ENCODE peak calls at places on chromosomes 11 and 22, in seven cellular contexts. One of them, this sample, is unnamed.

GRCh38 chr11:62860835-62861563 is 19.7 kb upstream of the SLC3A2 start:
- DNase-seq in HepG2: no peak
- DNase-seq in H1: no peak
- DNase-seq in SK-N-SH: no peak
- DNase-seq in K562: no peak
- DNase-seq in GM12892: no peak
- DNase-seq in GM12878: no peak
- DNase-seq in this sample: no peak

GRCh38 chr11:72038491-72038890 is 39.8 kb downstream of the IL18BP start:
- DNase-seq in H1: no peak
- DNase-seq in K562: peak
- DNase-seq in HepG2: no peak
- DNase-seq in GM12878: no peak
- DNase-seq in GM12892: no peak
- DNase-seq in SK-N-SH: peak
- DNase-seq in this sample: no peak

GRCh38 chr11:100810146-100810545 is 123.1 kb downstream of the ARHGAP42 start:
- DNase-seq in GM12878: no peak
- DNase-seq in GM12892: no peak
- DNase-seq in H1: no peak
- DNase-seq in SK-N-SH: no peak
- DNase-seq in K562: no peak
- DNase-seq in HepG2: no peak
- DNase-seq in this sample: no peak

GRCh38 chr11:8930456-8931175 is 2.1 kb downstream of the C11orf16 start:
- DNase-seq in SK-N-SH: no peak
- DNase-seq in GM12892: no peak
- DNase-seq in HepG2: no peak
- DNase-seq in K562: no peak
- DNase-seq in GM12878: no peak
- DNase-seq in H1: no peak
- DNase-seq in this sample: no peak

GRCh38 chr11:83725161-83725560 is 439.0 kb upstream of the CCDC90B start:
- DNase-seq in GM12878: no peak
- DNase-seq in K562: no peak
- DNase-seq in SK-N-SH: no peak
- DNase-seq in GM12892: no peak
- DNase-seq in HepG2: no peak
- DNase-seq in H1: no peak
- DNase-seq in this sample: no peak

GRCh38 chr11:110525883-110526282 is 96.1 kb downstream of the FDX1 start:
- DNase-seq in H1: no peak
- DNase-seq in SK-N-SH: no peak
- DNase-seq in GM12878: peak
- DNase-seq in HepG2: no peak
- DNase-seq in GM12892: no peak
- DNase-seq in K562: peak
- DNase-seq in this sample: no peak

GRCh38 chr22:21818487-21819182 is 48.8 kb downstream of the MAPK1 start:
- DNase-seq in K562: peak
- DNase-seq in SK-N-SH: no peak
- DNase-seq in HepG2: no peak
- DNase-seq in GM12878: no peak
- DNase-seq in H1: no peak
- DNase-seq in GM12892: no peak
- DNase-seq in this sample: no peak

GRCh38 chr22:46598737-46599424 is 21.3 kb upstream of the GRAMD4 start:
- DNase-seq in HepG2: no peak
- DNase-seq in H1: no peak
- DNase-seq in K562: no peak
- DNase-seq in GM12878: no peak
- DNase-seq in GM12892: no peak
- DNase-seq in SK-N-SH: no peak
- DNase-seq in this sample: no peak

GRCh38 chr11:99585606-99586005 is 564.9 kb downstream of the CNTN5 start:
- DNase-seq in HepG2: no peak
- DNase-seq in K562: no peak
- DNase-seq in SK-N-SH: no peak
- DNase-seq in GM12892: no peak
- DNase-seq in GM12878: no peak
- DNase-seq in H1: no peak
- DNase-seq in this sample: no peak

GRCh38 chr11:20278727-20279126 is 84.8 kb upstream of the HTATIP2 start:
- DNase-seq in SK-N-SH: no peak
- DNase-seq in GM12878: no peak
- DNase-seq in GM12892: no peak
- DNase-seq in HepG2: no peak
- DNase-seq in K562: no peak
- DNase-seq in H1: no peak
- DNase-seq in this sample: no peak

GRCh38 chr11:112425121-112425520 is 164.5 kb upstream of the PLET1 start:
- DNase-seq in SK-N-SH: no peak
- DNase-seq in K562: no peak
- DNase-seq in HepG2: no peak
- DNase-seq in GM12878: no peak
- DNase-seq in H1: no peak
- DNase-seq in GM12892: no peak
- DNase-seq in this sample: no peak

GRCh38 chr11:71282581-71283351 is 30.4 kb upstream of the SHANK2 start:
- DNase-seq in GM12878: no peak
- DNase-seq in GM12892: no peak
- DNase-seq in SK-N-SH: no peak
- DNase-seq in HepG2: peak
- DNase-seq in H1: no peak
- DNase-seq in K562: no peak
- DNase-seq in this sample: no peak

GRCh38 chr11:126339866-126340434 is 15.5 kb upstream of the ST3GAL4 start:
- DNase-seq in SK-N-SH: no peak
- DNase-seq in K562: no peak
- DNase-seq in GM12892: no peak
- DNase-seq in GM12878: no peak
- DNase-seq in HepG2: no peak
- DNase-seq in H1: no peak
- DNase-seq in this sample: no peak

GRCh38 chr22:46467006-46467405 is 70.4 kb downstream of the CELSR1 start:
- DNase-seq in GM12878: no peak
- DNase-seq in HepG2: no peak
- DNase-seq in GM12892: no peak
- DNase-seq in K562: no peak
- DNase-seq in H1: no peak
- DNase-seq in SK-N-SH: no peak
- DNase-seq in this sample: no peak

GRCh38 chr11:72239296-72239848 is 4.6 kb downstream of the PHOX2A start:
- DNase-seq in GM12892: no peak
- DNase-seq in HepG2: no peak
- DNase-seq in GM12878: no peak
- DNase-seq in K562: no peak
- DNase-seq in SK-N-SH: peak
- DNase-seq in H1: no peak
- DNase-seq in this sample: no peak

GRCh38 chr11:43074810-43075209 is 237.0 kb upstream of the API5 start:
- DNase-seq in K562: no peak
- DNase-seq in H1: no peak
- DNase-seq in GM12892: no peak
- DNase-seq in HepG2: no peak
- DNase-seq in SK-N-SH: no peak
- DNase-seq in GM12878: no peak
- DNase-seq in this sample: no peak

GRCh38 chr11:43576834-43577521 is 103.6 kb upstream of the HSD17B12 start:
- DNase-seq in H1: no peak
- DNase-seq in HepG2: peak
- DNase-seq in SK-N-SH: peak
- DNase-seq in K562: peak
- DNase-seq in GM12878: no peak
- DNase-seq in GM12892: no peak
- DNase-seq in this sample: no peak

GRCh38 chr11:65468874-65469333 is 29.9 kb upstream of the MALAT1 start:
- DNase-seq in GM12878: no peak
- DNase-seq in H1: no peak
- DNase-seq in HepG2: peak
- DNase-seq in SK-N-SH: peak
- DNase-seq in GM12892: peak
- DNase-seq in K562: peak
- DNase-seq in this sample: no peak
- TF ChIP-seq POLR2AphosphoS5 in GM12878: no peak
- TF ChIP-seq POLR2AphosphoS5 in H1: no peak
- TF ChIP-seq POLR2AphosphoS5 in HepG2: no peak
- TF ChIP-seq POLR2AphosphoS5 in SK-N-SH: no peak
- TF ChIP-seq POLR2AphosphoS5 in GM12892: no peak
- TF ChIP-seq POLR2AphosphoS5 in K562: no peak
- TF ChIP-seq POLR2AphosphoS5 in this sample: no peak

DNA sequence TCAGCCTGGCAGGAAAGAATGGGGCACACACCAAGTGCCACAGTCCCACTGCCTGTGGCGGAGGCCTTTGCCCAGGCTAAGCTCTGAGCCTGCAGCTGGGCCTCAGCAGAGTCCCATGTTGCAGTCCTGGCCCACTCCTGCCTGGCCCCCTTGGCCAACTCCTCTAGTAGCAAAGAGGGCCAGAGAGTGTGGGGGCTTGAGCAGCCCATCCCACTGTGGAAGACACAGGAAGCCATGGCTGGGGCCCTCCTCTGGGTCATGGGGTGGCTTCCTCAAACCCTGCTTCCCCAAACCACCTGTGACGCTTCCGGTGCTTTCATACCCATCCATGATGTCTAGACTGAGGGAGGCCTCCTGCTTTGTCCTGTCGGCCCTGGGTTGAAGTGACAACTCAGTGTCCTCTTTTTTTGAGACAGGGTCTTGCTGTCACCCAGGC is 5.8 kb downstream of the RPS19BP1 start:
- DNase-seq in H1: no peak
- DNase-seq in GM12892: no peak
- DNase-seq in HepG2: no peak
- DNase-seq in K562: no peak
- DNase-seq in SK-N-SH: no peak
- DNase-seq in GM12878: no peak
- DNase-seq in this sample: no peak
- TF ChIP-seq TAF1 in H1: no peak
- TF ChIP-seq TAF1 in GM12892: no peak
- TF ChIP-seq TAF1 in HepG2: no peak
- TF ChIP-seq TAF1 in K562: no peak
- TF ChIP-seq TAF1 in SK-N-SH: no peak
- TF ChIP-seq TAF1 in GM12878: no peak
- TF ChIP-seq TAF1 in this sample: no peak

DNA sequence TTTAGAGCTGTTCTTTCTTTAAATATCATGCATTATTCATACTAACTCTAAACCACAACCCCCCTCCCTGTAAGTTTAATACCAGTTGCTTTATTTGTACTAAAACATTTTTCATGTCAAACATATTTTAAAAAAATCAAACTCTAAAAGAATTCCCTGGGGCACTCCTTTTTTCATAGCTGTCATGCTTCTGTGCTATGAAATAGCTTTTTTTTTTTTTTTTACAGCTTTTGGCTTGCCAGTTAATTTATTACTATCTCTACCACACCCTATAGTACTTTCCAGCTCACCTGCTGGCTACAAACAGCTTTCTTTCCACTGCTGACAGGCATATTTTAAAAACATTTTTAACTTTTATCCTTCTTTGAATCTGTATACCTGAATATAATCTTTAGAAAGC is 256.8 kb downstream of the SOX6 start:
- DNase-seq in GM12892: no peak
- DNase-seq in H1: no peak
- DNase-seq in GM12878: no peak
- DNase-seq in HepG2: no peak
- DNase-seq in SK-N-SH: no peak
- DNase-seq in K562: no peak
- DNase-seq in this sample: no peak
- TF ChIP-seq POLR2AphosphoS5 in GM12892: no peak
- TF ChIP-seq POLR2AphosphoS5 in H1: no peak
- TF ChIP-seq POLR2AphosphoS5 in GM12878: no peak
- TF ChIP-seq POLR2AphosphoS5 in HepG2: no peak
- TF ChIP-seq POLR2AphosphoS5 in SK-N-SH: no peak
- TF ChIP-seq POLR2AphosphoS5 in K562: no peak
- TF ChIP-seq POLR2AphosphoS5 in this sample: no peak

DNA sequence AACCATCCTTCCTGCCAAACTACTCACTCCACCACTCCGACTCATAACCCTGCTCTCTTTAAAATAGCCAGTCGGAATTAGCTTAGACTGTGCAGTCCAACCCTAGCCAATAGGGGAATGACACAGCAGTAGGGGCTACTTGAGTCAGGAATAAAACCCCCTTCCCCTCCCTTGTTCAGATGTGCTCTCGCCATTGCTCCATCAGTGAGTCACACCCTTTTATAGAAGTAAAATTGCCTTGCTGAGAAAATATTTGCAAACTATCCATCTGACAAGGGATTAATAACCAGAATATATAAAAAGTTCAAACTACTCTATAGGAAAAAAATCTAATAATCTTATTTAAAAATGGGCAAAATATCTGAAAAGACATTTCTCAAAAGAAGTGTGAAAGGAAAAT is 26.2 kb downstream of the DMC1 start:
- DNase-seq in SK-N-SH: no peak
- DNase-seq in H1: no peak
- DNase-seq in HepG2: no peak
- DNase-seq in GM12892: no peak
- DNase-seq in K562: no peak
- DNase-seq in GM12878: no peak
- DNase-seq in this sample: no peak
- TF ChIP-seq TAF1 in SK-N-SH: no peak
- TF ChIP-seq TAF1 in H1: no peak
- TF ChIP-seq TAF1 in HepG2: no peak
- TF ChIP-seq TAF1 in GM12892: no peak
- TF ChIP-seq TAF1 in K562: no peak
- TF ChIP-seq TAF1 in GM12878: no peak
- TF ChIP-seq TAF1 in this sample: no peak

DNA sequence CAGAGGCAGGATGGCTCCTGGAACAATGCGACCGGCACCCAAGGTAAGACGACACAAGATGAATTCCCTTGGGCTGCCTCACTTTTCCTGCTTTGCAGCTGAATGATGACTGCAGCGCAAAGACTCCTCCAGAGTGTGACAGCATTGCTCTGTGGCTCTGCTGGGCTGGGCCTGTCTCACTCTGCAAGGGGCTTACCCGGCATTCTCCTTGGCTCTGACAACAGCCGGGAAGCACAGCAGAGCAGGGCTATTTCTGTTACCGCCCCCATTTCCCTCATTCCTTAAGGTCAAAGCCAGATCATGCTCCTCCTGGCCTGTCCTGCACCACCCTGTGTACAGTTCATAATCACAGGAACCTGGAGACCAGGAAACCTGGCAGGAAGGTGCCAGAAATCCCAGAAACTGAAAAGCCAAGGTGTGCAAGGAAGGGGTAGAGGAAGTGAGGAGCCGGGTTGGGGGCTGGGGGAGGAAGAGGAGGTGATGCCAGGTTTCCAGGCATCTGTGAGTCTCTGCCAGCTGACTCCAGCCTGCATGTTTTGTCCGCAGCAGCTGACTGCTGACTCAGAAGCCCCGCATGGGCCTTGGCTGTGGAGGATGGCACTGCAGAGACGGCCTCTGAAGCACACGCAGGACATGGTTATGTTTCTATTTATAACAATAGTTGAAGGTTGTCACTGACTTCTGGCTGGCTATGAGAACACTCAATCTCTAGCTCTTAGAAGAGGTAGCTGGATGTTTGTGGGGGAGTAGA is 113.6 kb downstream of the MICAL3 start:
- DNase-seq in K562: no peak
- DNase-seq in GM12878: no peak
- DNase-seq in SK-N-SH: peak
- DNase-seq in GM12892: no peak
- DNase-seq in HepG2: no peak
- DNase-seq in H1: no peak
- DNase-seq in this sample: no peak
- TF ChIP-seq POLR2AphosphoS5 in K562: no peak
- TF ChIP-seq POLR2AphosphoS5 in GM12878: no peak
- TF ChIP-seq POLR2AphosphoS5 in SK-N-SH: peak
- TF ChIP-seq POLR2AphosphoS5 in GM12892: no peak
- TF ChIP-seq POLR2AphosphoS5 in HepG2: no peak
- TF ChIP-seq POLR2AphosphoS5 in H1: no peak
- TF ChIP-seq POLR2AphosphoS5 in this sample: no peak

GRCh38 chr22:25406510-25407210 is 157.8 kb upstream of the GRK3 start:
- DNase-seq in K562: no peak
- DNase-seq in HepG2: peak
- DNase-seq in H1: no peak
- DNase-seq in GM12878: no peak
- DNase-seq in GM12892: no peak
- DNase-seq in SK-N-SH: no peak
- DNase-seq in this sample: no peak
- TF ChIP-seq TAF1 in K562: no peak
- TF ChIP-seq TAF1 in HepG2: peak
- TF ChIP-seq TAF1 in H1: no peak
- TF ChIP-seq TAF1 in GM12878: no peak
- TF ChIP-seq TAF1 in GM12892: no peak
- TF ChIP-seq TAF1 in SK-N-SH: no peak
- TF ChIP-seq TAF1 in this sample: no peak

This sample was measured in GM12891.